ENCODE peak calls at places on chromosomes 12 and 14, in four cellular contexts. N, W, Z and U are unnamed samples.

GRCh38 chr12:49341777-49342065 is 4.7 kb upstream of the C1QL4 start:
- DNase-seq in N (no peak), W (no peak), Z (no peak), U (no peak)

GRCh38 chr12:118357327-118358007 is 15.2 kb downstream of the TAOK3 start:
- DNase-seq in N (peak; percentile 63), W (peak; percentile 42), Z (peak; percentile 90), U (no peak)

GRCh38 chr12:98885778-98886177 is 240.7 kb downstream of the APAF1 start:
- DNase-seq in N (no peak), W (no peak), Z (no peak), U (no peak)

GRCh38 chr12:28242129-28242887 is 52.1 kb downstream of the CCDC91 start:
- DNase-seq in N (no peak), W (no peak), Z (peak; percentile 43), U (no peak)

GRCh38 chr14:52351561-52352491 is 37.7 kb downstream of the PTGER2 start:
- DNase-seq in N (no peak), W (no peak), Z (no peak), U (no peak)

GRCh38 chr12:27797301-27798025 is 17.4 kb upstream of the MANSC4 start:
- DNase-seq in N (no peak), W (no peak), Z (no peak), U (no peak)

GRCh38 chr12:34405286-34406227 is 383.3 kb downstream of the ALG10 start:
- DNase-seq in N (no peak), W (peak; percentile 0), Z (peak; percentile 0), U (no peak)

GRCh38 chr14:91454155-91454554 is 36.5 kb upstream of the CCDC88C start:
- DNase-seq in N (no peak), W (no peak), Z (no peak), U (no peak)

GRCh38 chr12:109994262-109995175 is 1.6 kb downstream of the GIT2 start:
- DNase-seq in N (no peak), W (no peak), Z (no peak), U (no peak)

GRCh38 chr12:29655861-29656260 is 127.9 kb downstream of the TMTC1 start:
- DNase-seq in N (no peak), W (no peak), Z (no peak), U (no peak)

DNA sequence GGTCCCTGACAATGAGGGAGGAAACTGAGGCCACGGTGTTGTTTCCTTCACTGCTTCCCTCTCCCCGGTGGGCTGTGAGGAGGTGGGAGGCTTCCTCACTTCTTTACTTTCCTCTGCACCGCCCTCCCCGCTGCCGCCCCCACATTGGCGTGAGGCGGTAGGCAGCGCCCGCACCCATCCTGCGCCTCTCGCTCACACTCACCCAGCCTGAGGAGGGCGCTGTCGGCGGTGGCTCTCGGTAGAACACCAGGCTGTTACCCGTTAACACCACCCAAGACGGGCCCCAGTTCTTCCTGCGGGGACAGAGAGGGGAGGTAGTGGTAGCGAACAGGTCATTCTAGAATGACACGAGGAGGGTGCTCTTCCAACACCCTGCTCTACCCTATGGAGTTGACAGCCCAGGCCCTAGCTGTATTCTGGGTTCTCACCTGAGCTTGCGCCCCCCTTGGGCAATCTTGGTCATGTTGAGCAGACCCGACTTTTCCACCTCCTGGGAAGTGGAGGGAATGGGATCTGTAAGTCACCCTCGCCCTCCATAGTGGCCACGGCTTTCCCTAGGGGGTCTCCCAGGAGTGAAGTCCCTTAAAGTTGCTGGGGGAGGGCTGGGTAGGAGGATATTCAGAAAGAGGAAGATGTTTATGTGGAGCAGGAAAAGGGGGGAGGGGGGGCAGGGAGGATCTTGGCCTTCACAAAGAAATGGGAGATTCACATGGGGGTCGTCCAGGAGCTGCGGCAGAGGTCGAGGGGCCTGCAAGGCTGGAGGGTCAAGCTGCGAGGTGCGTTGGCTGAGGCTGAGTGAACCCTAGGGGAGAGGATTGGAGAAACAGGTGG is 3.3 kb downstream of the ARHGAP9 start:
- DNase-seq in N (no peak), W (no peak), Z (no peak), U (no peak)
- TF ChIP-seq JUND in N (no peak), W (no peak), Z (no peak), U (no peak)

GRCh38 chr12:57452937-57453509 is 2.1 kb upstream of the INHBE start:
- DNase-seq in N (no peak), W (peak; percentile 81), Z (peak; percentile 68), U (no peak)
- TF ChIP-seq JUND in N (no peak), W (no peak), Z (peak; percentile 35), U (no peak)

GRCh38 chr12:50390284-50390683 is 6.1 kb downstream of the FAM186A start:
- DNase-seq in N (peak; percentile 21), W (no peak), Z (no peak), U (no peak)
- TF ChIP-seq JUND in N (peak; percentile 43), W (peak; percentile 83), Z (no peak), U (no peak)

DNA sequence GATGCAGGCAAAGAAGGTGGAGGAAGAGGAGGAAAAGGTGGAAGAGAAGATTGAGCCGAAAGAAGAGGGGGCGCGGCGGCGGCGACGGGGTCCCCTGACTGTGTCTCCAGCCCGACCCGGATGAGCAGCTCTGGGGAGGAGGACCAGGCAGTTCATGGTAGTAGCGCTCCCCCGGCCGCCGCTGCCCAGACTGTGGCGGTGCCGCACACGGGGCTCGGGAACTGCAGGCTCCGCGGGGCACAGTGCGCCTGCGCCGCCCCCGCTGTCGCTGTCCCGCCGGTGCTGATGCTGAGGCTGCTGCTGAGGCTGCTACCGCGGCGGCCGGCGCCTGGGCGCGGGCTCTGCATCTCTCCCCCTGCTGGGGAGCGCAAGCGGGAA is at the start of gene KCNH5:
- DNase-seq in N (no peak), W (peak; percentile 90), Z (peak; percentile 7), U (no peak)
- TF ChIP-seq JUND in N (no peak), W (no peak), Z (no peak), U (no peak)